ENCODE peak calls at places on chromosomes 5 and 9, in seven cellular contexts. One of them, this sample, is unnamed.
A peak's percentile ranks its signal among the peaks of the same experiment; 100 is the strongest.

GRCh38 chr5:91266184-91266705 is 116.9 kb downstream of the ARRDC3 start:
- DNase-seq in left lung: no peak
- DNase-seq in gastrocnemius medialis: no peak
- DNase-seq in neural crest cell: no peak
- DNase-seq in adrenal gland: no peak
- DNase-seq in choroid plexus epithelial cell: peak; percentile 72
- DNase-seq in stomach: no peak
- DNase-seq in this sample: no peak

GRCh38 chr9:107491081-107492053 is 1.8 kb upstream of the KLF4 start:
- DNase-seq in left lung: peak; percentile 49
- DNase-seq in gastrocnemius medialis: no peak
- DNase-seq in neural crest cell: no peak
- DNase-seq in adrenal gland: peak; percentile 69
- DNase-seq in choroid plexus epithelial cell: peak; percentile 37
- DNase-seq in stomach: peak; percentile 30
- DNase-seq in this sample: peak; percentile 36

GRCh38 chr9:115649991-115650472 is 503.6 kb upstream of the PAPPA start:
- DNase-seq in left lung: peak; percentile 36
- DNase-seq in gastrocnemius medialis: peak; percentile 60
- DNase-seq in neural crest cell: no peak
- DNase-seq in adrenal gland: peak; percentile 82
- DNase-seq in choroid plexus epithelial cell: peak; percentile 100
- DNase-seq in stomach: peak; percentile 28
- DNase-seq in this sample: no peak

GRCh38 chr5:11027660-11028059 is 266.6 kb upstream of the DAP start:
- DNase-seq in left lung: no peak
- DNase-seq in gastrocnemius medialis: no peak
- DNase-seq in neural crest cell: no peak
- DNase-seq in adrenal gland: no peak
- DNase-seq in choroid plexus epithelial cell: no peak
- DNase-seq in stomach: no peak
- DNase-seq in this sample: no peak

GRCh38 chr9:752201-752600 is 89.3 kb upstream of the DMRT1 start:
- DNase-seq in left lung: no peak
- DNase-seq in gastrocnemius medialis: no peak
- DNase-seq in neural crest cell: no peak
- DNase-seq in adrenal gland: peak; percentile 35
- DNase-seq in choroid plexus epithelial cell: peak; percentile 92
- DNase-seq in stomach: no peak
- DNase-seq in this sample: no peak

GRCh38 chr9:100534401-100534800 is 43.5 kb upstream of the CAVIN4 start:
- DNase-seq in left lung: no peak
- DNase-seq in gastrocnemius medialis: no peak
- DNase-seq in neural crest cell: no peak
- DNase-seq in adrenal gland: no peak
- DNase-seq in choroid plexus epithelial cell: no peak
- DNase-seq in stomach: no peak
- DNase-seq in this sample: no peak

GRCh38 chr5:177458122-177458681 is 11.6 kb downstream of the PRR7 start:
- DNase-seq in left lung: no peak
- DNase-seq in gastrocnemius medialis: no peak
- DNase-seq in neural crest cell: no peak
- DNase-seq in adrenal gland: no peak
- DNase-seq in choroid plexus epithelial cell: no peak
- DNase-seq in stomach: no peak
- DNase-seq in this sample: no peak

GRCh38 chr5:19928556-19929421 is 59.2 kb downstream of the CDH18 start:
- DNase-seq in left lung: no peak
- DNase-seq in gastrocnemius medialis: no peak
- DNase-seq in neural crest cell: no peak
- DNase-seq in adrenal gland: no peak
- DNase-seq in choroid plexus epithelial cell: peak; percentile 87
- DNase-seq in stomach: no peak
- DNase-seq in this sample: no peak

GRCh38 chr9:87119328-87119881 is 172.1 kb upstream of the GAS1 start:
- DNase-seq in left lung: no peak
- DNase-seq in gastrocnemius medialis: peak; percentile 11
- DNase-seq in neural crest cell: no peak
- DNase-seq in adrenal gland: peak; percentile 83
- DNase-seq in choroid plexus epithelial cell: peak; percentile 95
- DNase-seq in stomach: peak; percentile 74
- DNase-seq in this sample: no peak

GRCh38 chr5:141760193-141760592 is 78.2 kb upstream of the ARAP3 start:
- DNase-seq in left lung: no peak
- DNase-seq in gastrocnemius medialis: no peak
- DNase-seq in neural crest cell: no peak
- DNase-seq in adrenal gland: no peak
- DNase-seq in choroid plexus epithelial cell: no peak
- DNase-seq in stomach: no peak
- DNase-seq in this sample: no peak

GRCh38 chr5:57434227-57434640 is 48.4 kb downstream of the ACTBL2 start:
- DNase-seq in left lung: no peak
- DNase-seq in gastrocnemius medialis: no peak
- DNase-seq in neural crest cell: no peak
- DNase-seq in adrenal gland: no peak
- DNase-seq in choroid plexus epithelial cell: peak; percentile 82
- DNase-seq in stomach: no peak
- DNase-seq in this sample: no peak

GRCh38 chr5:175724314-175724713 is 66.4 kb downstream of the HRH2 start:
- DNase-seq in left lung: no peak
- DNase-seq in gastrocnemius medialis: no peak
- DNase-seq in neural crest cell: no peak
- DNase-seq in adrenal gland: peak; percentile 13
- DNase-seq in choroid plexus epithelial cell: no peak
- DNase-seq in stomach: no peak
- DNase-seq in this sample: no peak

GRCh38 chr5:167985373-167985772 is 306.1 kb upstream of the WWC1 start:
- DNase-seq in left lung: no peak
- DNase-seq in gastrocnemius medialis: no peak
- DNase-seq in neural crest cell: no peak
- DNase-seq in adrenal gland: no peak
- DNase-seq in choroid plexus epithelial cell: no peak
- DNase-seq in stomach: no peak
- DNase-seq in this sample: no peak

GRCh38 chr5:123142206-123142915 is 53.3 kb downstream of the PRDM6 start:
- DNase-seq in left lung: no peak
- DNase-seq in gastrocnemius medialis: no peak
- DNase-seq in neural crest cell: no peak
- DNase-seq in adrenal gland: no peak
- DNase-seq in choroid plexus epithelial cell: no peak
- DNase-seq in stomach: no peak
- DNase-seq in this sample: no peak

GRCh38 chr9:113501129-113501686 is 37.7 kb downstream of the RGS3 start:
- DNase-seq in left lung: no peak
- DNase-seq in gastrocnemius medialis: no peak
- DNase-seq in neural crest cell: no peak
- DNase-seq in adrenal gland: peak; percentile 73
- DNase-seq in choroid plexus epithelial cell: no peak
- DNase-seq in stomach: no peak
- DNase-seq in this sample: peak; percentile 81

GRCh38 chr5:153699035-153699434 is 208.6 kb downstream of the GRIA1 start:
- DNase-seq in left lung: no peak
- DNase-seq in gastrocnemius medialis: no peak
- DNase-seq in neural crest cell: no peak
- DNase-seq in adrenal gland: no peak
- DNase-seq in choroid plexus epithelial cell: no peak
- DNase-seq in stomach: no peak
- DNase-seq in this sample: no peak

GRCh38 chr9:18941060-18941746 is 91.8 kb downstream of the SAXO1 start:
- DNase-seq in left lung: no peak
- DNase-seq in gastrocnemius medialis: no peak
- DNase-seq in neural crest cell: no peak
- DNase-seq in adrenal gland: no peak
- DNase-seq in choroid plexus epithelial cell: no peak
- DNase-seq in stomach: no peak
- DNase-seq in this sample: no peak

GRCh38 chr9:87662808-87663528 is 63.0 kb upstream of the CTSL start:
- DNase-seq in left lung: peak; percentile 77
- DNase-seq in gastrocnemius medialis: no peak
- DNase-seq in neural crest cell: peak; percentile 86
- DNase-seq in adrenal gland: peak; percentile 84
- DNase-seq in choroid plexus epithelial cell: peak; percentile 87
- DNase-seq in stomach: peak; percentile 81
- DNase-seq in this sample: peak; percentile 90

GRCh38 chr5:167861134-167861930 is 430.1 kb upstream of the WWC1 start:
- DNase-seq in left lung: no peak
- DNase-seq in gastrocnemius medialis: no peak
- DNase-seq in neural crest cell: peak; percentile 38
- DNase-seq in adrenal gland: no peak
- DNase-seq in choroid plexus epithelial cell: peak; percentile 19
- DNase-seq in stomach: no peak
- DNase-seq in this sample: peak; percentile 62

GRCh38 chr5:77311217-77311571 is 100.7 kb downstream of the PDE8B start:
- DNase-seq in left lung: no peak
- DNase-seq in gastrocnemius medialis: no peak
- DNase-seq in neural crest cell: no peak
- DNase-seq in adrenal gland: no peak
- DNase-seq in choroid plexus epithelial cell: peak; percentile 18
- DNase-seq in stomach: no peak
- DNase-seq in this sample: no peak

GRCh38 chr5:170791325-170791954 is 7.9 kb downstream of the GABRP start:
- DNase-seq in left lung: peak; percentile 61
- DNase-seq in gastrocnemius medialis: no peak
- DNase-seq in neural crest cell: peak; percentile 70
- DNase-seq in adrenal gland: peak; percentile 87
- DNase-seq in choroid plexus epithelial cell: peak; percentile 91
- DNase-seq in stomach: peak; percentile 86
- DNase-seq in this sample: peak; percentile 78

GRCh38 chr9:83062653-83063527 is at the start of gene RASEF:
- DNase-seq in left lung: peak; percentile 81
- DNase-seq in gastrocnemius medialis: no peak
- DNase-seq in neural crest cell: peak; percentile 33
- DNase-seq in adrenal gland: no peak
- DNase-seq in choroid plexus epithelial cell: peak; percentile 14
- DNase-seq in stomach: peak; percentile 82
- DNase-seq in this sample: peak; percentile 51

GRCh38 chr9:24257726-24258125 is 288.0 kb downstream of the IZUMO3 start:
- DNase-seq in left lung: no peak
- DNase-seq in gastrocnemius medialis: no peak
- DNase-seq in neural crest cell: no peak
- DNase-seq in adrenal gland: no peak
- DNase-seq in choroid plexus epithelial cell: no peak
- DNase-seq in stomach: no peak
- DNase-seq in this sample: no peak

GRCh38 chr9:33159760-33160127 is 7.4 kb downstream of the B4GALT1 start:
- DNase-seq in left lung: peak; percentile 72
- DNase-seq in gastrocnemius medialis: no peak
- DNase-seq in neural crest cell: no peak
- DNase-seq in adrenal gland: peak; percentile 85
- DNase-seq in choroid plexus epithelial cell: peak; percentile 86
- DNase-seq in stomach: peak; percentile 50
- DNase-seq in this sample: no peak

GRCh38 chr5:52870448-52870847 is 82.7 kb downstream of the ITGA1 start:
- DNase-seq in left lung: no peak
- DNase-seq in gastrocnemius medialis: no peak
- DNase-seq in neural crest cell: peak; percentile 6
- DNase-seq in adrenal gland: peak; percentile 65
- DNase-seq in choroid plexus epithelial cell: peak; percentile 52
- DNase-seq in stomach: no peak
- DNase-seq in this sample: no peak
- TF ChIP-seq CTCF in left lung: no peak
- TF ChIP-seq CTCF in gastrocnemius medialis: no peak
- TF ChIP-seq CTCF in neural crest cell: no peak
- TF ChIP-seq CTCF in adrenal gland: no peak
- TF ChIP-seq CTCF in choroid plexus epithelial cell: no peak
- TF ChIP-seq CTCF in stomach: no peak
- TF ChIP-seq CTCF in this sample: no peak

GRCh38 chr5:35246411-35246810 is 16.1 kb upstream of the PRLR start:
- DNase-seq in left lung: no peak
- DNase-seq in gastrocnemius medialis: no peak
- DNase-seq in neural crest cell: no peak
- DNase-seq in adrenal gland: peak; percentile 63
- DNase-seq in choroid plexus epithelial cell: no peak
- DNase-seq in stomach: no peak
- DNase-seq in this sample: no peak
- TF ChIP-seq CTCF in left lung: no peak
- TF ChIP-seq CTCF in gastrocnemius medialis: no peak
- TF ChIP-seq CTCF in neural crest cell: peak; percentile 55
- TF ChIP-seq CTCF in adrenal gland: peak; percentile 33
- TF ChIP-seq CTCF in choroid plexus epithelial cell: peak; percentile 22
- TF ChIP-seq CTCF in stomach: peak; percentile 55
- TF ChIP-seq CTCF in this sample: no peak

DNA sequence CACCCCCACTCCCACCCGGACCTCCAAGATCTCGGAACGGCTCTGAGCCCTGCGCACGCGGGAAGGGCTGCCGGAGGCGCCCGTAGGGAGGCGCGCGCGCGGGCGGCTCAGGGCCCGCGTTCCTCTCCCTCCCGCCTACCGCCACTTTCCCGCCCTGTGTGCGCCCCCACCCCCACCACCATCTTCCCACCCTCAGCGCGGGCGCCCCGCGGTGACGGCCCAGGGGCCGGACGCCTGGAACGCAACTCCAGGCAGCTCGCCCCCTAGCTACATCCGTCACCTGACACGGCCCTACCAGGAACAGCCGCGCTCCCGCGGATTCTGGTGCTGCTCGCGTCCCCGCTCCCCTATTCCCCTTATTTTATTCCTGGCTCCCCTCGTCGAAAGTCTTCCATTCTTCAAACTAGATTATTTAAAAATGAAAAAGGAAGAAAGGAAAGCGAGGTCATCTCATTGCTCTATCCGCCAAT is at the start of gene CDKN2B-AS1:
- DNase-seq in left lung: peak; percentile 61
- DNase-seq in gastrocnemius medialis: no peak
- DNase-seq in neural crest cell: no peak
- DNase-seq in adrenal gland: peak; percentile 65
- DNase-seq in choroid plexus epithelial cell: peak; percentile 83
- DNase-seq in stomach: peak; percentile 52
- DNase-seq in this sample: peak; percentile 46
- TF ChIP-seq CTCF in left lung: no peak
- TF ChIP-seq CTCF in gastrocnemius medialis: no peak
- TF ChIP-seq CTCF in neural crest cell: peak; percentile 11
- TF ChIP-seq CTCF in adrenal gland: no peak
- TF ChIP-seq CTCF in choroid plexus epithelial cell: no peak
- TF ChIP-seq CTCF in stomach: no peak
- TF ChIP-seq CTCF in this sample: no peak

GRCh38 chr5:159971931-159972461 is 36.9 kb upstream of the TTC1 start:
- DNase-seq in left lung: no peak
- DNase-seq in gastrocnemius medialis: no peak
- DNase-seq in neural crest cell: peak; percentile 17
- DNase-seq in adrenal gland: peak; percentile 27
- DNase-seq in choroid plexus epithelial cell: peak; percentile 17
- DNase-seq in stomach: no peak
- DNase-seq in this sample: peak; percentile 49

GRCh38 chr5:159978358-159978757 is 30.6 kb upstream of the TTC1 start:
- DNase-seq in left lung: no peak
- DNase-seq in gastrocnemius medialis: no peak
- DNase-seq in neural crest cell: no peak
- DNase-seq in adrenal gland: no peak
- DNase-seq in choroid plexus epithelial cell: no peak
- DNase-seq in stomach: no peak
- DNase-seq in this sample: no peak

GRCh38 chr5:159976921-159977320 is 32.0 kb upstream of the TTC1 start:
- DNase-seq in left lung: no peak
- DNase-seq in gastrocnemius medialis: no peak
- DNase-seq in neural crest cell: no peak
- DNase-seq in adrenal gland: no peak
- DNase-seq in choroid plexus epithelial cell: no peak
- DNase-seq in stomach: no peak
- DNase-seq in this sample: no peak

GRCh38 chr5:159972538-159973362 is 36.2 kb upstream of the TTC1 start:
- DNase-seq in left lung: no peak
- DNase-seq in gastrocnemius medialis: no peak
- DNase-seq in neural crest cell: no peak
- DNase-seq in adrenal gland: peak; percentile 30
- DNase-seq in choroid plexus epithelial cell: no peak
- DNase-seq in stomach: no peak
- DNase-seq in this sample: no peak

GRCh38 chr5:159975462-159976019 is 33.4 kb upstream of the TTC1 start:
- DNase-seq in left lung: no peak
- DNase-seq in gastrocnemius medialis: no peak
- DNase-seq in neural crest cell: no peak
- DNase-seq in adrenal gland: peak; percentile 59
- DNase-seq in choroid plexus epithelial cell: peak; percentile 97
- DNase-seq in stomach: no peak
- DNase-seq in this sample: no peak
- TF ChIP-seq CTCF in left lung: no peak
- TF ChIP-seq CTCF in gastrocnemius medialis: no peak
- TF ChIP-seq CTCF in neural crest cell: no peak
- TF ChIP-seq CTCF in adrenal gland: peak; percentile 22
- TF ChIP-seq CTCF in choroid plexus epithelial cell: peak; percentile 75
- TF ChIP-seq CTCF in stomach: no peak
- TF ChIP-seq CTCF in this sample: no peak